ENCODE peak calls at places on chromosomes 13 and 19, in four cellular contexts. One of them, this sample, is unnamed.

GRCh38 chr19:51511353-51511752 is 9.8 kb upstream of the SIGLEC12 start:
- DNase-seq in heart left ventricle: no peak
- DNase-seq in Calu3: no peak
- DNase-seq in activated gamma-delta T cell: no peak
- DNase-seq in this sample: no peak

GRCh38 chr19:55340784-55341147 is 1.1 kb downstream of the KMT5C start:
- DNase-seq in Calu3: peak; percentile 32
- DNase-seq in activated gamma-delta T cell: no peak
- DNase-seq in heart left ventricle: no peak
- DNase-seq in this sample: peak; percentile 20

GRCh38 chr13:40271931-40272775 is 394.3 kb downstream of the FOXO1 start:
- DNase-seq in heart left ventricle: peak; percentile 77
- DNase-seq in activated gamma-delta T cell: no peak
- DNase-seq in Calu3: peak; percentile 32
- DNase-seq in this sample: peak; percentile 41

GRCh38 chr13:98549006-98549727 is 27.7 kb downstream of the STK24 start:
- DNase-seq in Calu3: no peak
- DNase-seq in activated gamma-delta T cell: no peak
- DNase-seq in heart left ventricle: no peak
- DNase-seq in this sample: no peak

GRCh38 chr13:110455941-110456340 is 105.6 kb downstream of the RAB20 start:
- DNase-seq in heart left ventricle: peak; percentile 82
- DNase-seq in Calu3: peak; percentile 53
- DNase-seq in activated gamma-delta T cell: no peak
- DNase-seq in this sample: peak; percentile 84

GRCh38 chr13:43516401-43516826 is 270.4 kb downstream of the ENOX1 start:
- DNase-seq in heart left ventricle: no peak
- DNase-seq in activated gamma-delta T cell: no peak
- DNase-seq in Calu3: no peak
- DNase-seq in this sample: peak; percentile 17

GRCh38 chr13:49859568-49859967 is 67.1 kb upstream of the KPNA3 start:
- DNase-seq in Calu3: peak; percentile 60
- DNase-seq in heart left ventricle: no peak
- DNase-seq in activated gamma-delta T cell: no peak
- DNase-seq in this sample: no peak

GRCh38 chr13:94195715-94196114 is 283.8 kb downstream of the DCT start:
- DNase-seq in heart left ventricle: no peak
- DNase-seq in activated gamma-delta T cell: no peak
- DNase-seq in Calu3: no peak
- DNase-seq in this sample: no peak

GRCh38 chr19:36423925-36424324 is 5.5 kb upstream of the ZFP82 start:
- DNase-seq in heart left ventricle: no peak
- DNase-seq in Calu3: no peak
- DNase-seq in activated gamma-delta T cell: no peak
- DNase-seq in this sample: no peak

GRCh38 chr19:35348909-35349611 is 1.4 kb downstream of the FFAR1 start:
- DNase-seq in activated gamma-delta T cell: no peak
- DNase-seq in Calu3: no peak
- DNase-seq in heart left ventricle: no peak
- DNase-seq in this sample: no peak

GRCh38 chr19:14979136-14979497 is 547 bp downstream of the SLC1A6 start:
- DNase-seq in heart left ventricle: no peak
- DNase-seq in activated gamma-delta T cell: no peak
- DNase-seq in Calu3: no peak
- DNase-seq in this sample: no peak

GRCh38 chr13:22061806-22062391 is 391.0 kb downstream of the FGF9 start:
- DNase-seq in heart left ventricle: no peak
- DNase-seq in Calu3: no peak
- DNase-seq in activated gamma-delta T cell: no peak
- DNase-seq in this sample: no peak

GRCh38 chr13:23699271-23699670 is 129.1 kb downstream of the TNFRSF19 start:
- DNase-seq in Calu3: no peak
- DNase-seq in heart left ventricle: no peak
- DNase-seq in activated gamma-delta T cell: no peak
- DNase-seq in this sample: no peak

GRCh38 chr19:30609656-30610270 is 237.6 kb downstream of the ZNF536 start:
- DNase-seq in activated gamma-delta T cell: no peak
- DNase-seq in heart left ventricle: no peak
- DNase-seq in Calu3: no peak
- DNase-seq in this sample: no peak

GRCh38 chr19:3646336-3647092 is 19.9 kb upstream of the CACTIN start:
- DNase-seq in heart left ventricle: no peak
- DNase-seq in Calu3: no peak
- DNase-seq in activated gamma-delta T cell: no peak
- DNase-seq in this sample: no peak

GRCh38 chr19:7533281-7533819 is 2.2 kb upstream of the PNPLA6 start:
- DNase-seq in activated gamma-delta T cell: no peak
- DNase-seq in heart left ventricle: peak; percentile 87
- DNase-seq in Calu3: no peak
- DNase-seq in this sample: peak; percentile 64

GRCh38 chr19:23263870-23264590 is 13.8 kb upstream of the ZNF724 start:
- DNase-seq in Calu3: no peak
- DNase-seq in heart left ventricle: no peak
- DNase-seq in activated gamma-delta T cell: no peak
- DNase-seq in this sample: no peak

GRCh38 chr13:112651750-112652511 is 37.9 kb upstream of the ATP11A start:
- DNase-seq in Calu3: no peak
- DNase-seq in activated gamma-delta T cell: no peak
- DNase-seq in heart left ventricle: no peak
- DNase-seq in this sample: no peak

GRCh38 chr19:7197169-7197759 is 97.0 kb downstream of the INSR start:
- DNase-seq in Calu3: peak; percentile 67
- DNase-seq in heart left ventricle: peak; percentile 94
- DNase-seq in activated gamma-delta T cell: peak; percentile 55
- DNase-seq in this sample: peak; percentile 94

GRCh38 chr13:52127783-52128702 is 830 bp downstream of the NEK5 start:
- DNase-seq in Calu3: peak; percentile 67
- DNase-seq in heart left ventricle: no peak
- DNase-seq in activated gamma-delta T cell: no peak
- DNase-seq in this sample: peak; percentile 72

GRCh38 chr19:1690570-1691307 is 38.3 kb upstream of the TCF3 start:
- DNase-seq in heart left ventricle: no peak
- DNase-seq in activated gamma-delta T cell: no peak
- DNase-seq in Calu3: peak; percentile 82
- DNase-seq in this sample: peak; percentile 35

GRCh38 chr13:33441015-33441414 is 155.5 kb upstream of the STARD13 start:
- DNase-seq in Calu3: peak; percentile 33
- DNase-seq in heart left ventricle: no peak
- DNase-seq in activated gamma-delta T cell: no peak
- DNase-seq in this sample: peak; percentile 63

GRCh38 chr13:65470781-65471180 is 1759.4 kb downstream of the PCDH9 start:
- DNase-seq in Calu3: no peak
- DNase-seq in heart left ventricle: no peak
- DNase-seq in activated gamma-delta T cell: no peak
- DNase-seq in this sample: no peak

GRCh38 chr13:91399189-91400093 is 1.0 kb downstream of the GPC5 start:
- DNase-seq in activated gamma-delta T cell: no peak
- DNase-seq in heart left ventricle: peak; percentile 25
- DNase-seq in Calu3: no peak
- DNase-seq in this sample: no peak

GRCh38 chr19:343941-344624 is 513 bp downstream of the MIER2 start:
- DNase-seq in activated gamma-delta T cell: peak; percentile 50
- DNase-seq in Calu3: peak; percentile 22
- DNase-seq in heart left ventricle: no peak
- DNase-seq in this sample: no peak

GRCh38 chr19:48982280-48982679 is 10.8 kb downstream of the GYS1 start:
- DNase-seq in Calu3: no peak
- DNase-seq in activated gamma-delta T cell: no peak
- DNase-seq in heart left ventricle: no peak
- DNase-seq in this sample: no peak

GRCh38 chr13:95276119-95276505 is 25.1 kb downstream of the ABCC4 start:
- DNase-seq in Calu3: no peak
- DNase-seq in activated gamma-delta T cell: no peak
- DNase-seq in heart left ventricle: no peak
- DNase-seq in this sample: no peak

GRCh38 chr13:105591308-105591707 is 944.2 kb downstream of the EFNB2 start:
- DNase-seq in heart left ventricle: no peak
- DNase-seq in Calu3: no peak
- DNase-seq in activated gamma-delta T cell: no peak
- DNase-seq in this sample: no peak

GRCh38 chr13:99431927-99432636 is 69.2 kb upstream of the TM9SF2 start:
- DNase-seq in heart left ventricle: no peak
- DNase-seq in activated gamma-delta T cell: peak; percentile 36
- DNase-seq in Calu3: no peak
- DNase-seq in this sample: no peak

GRCh38 chr19:16457195-16457953 is 14.4 kb downstream of the EPS15L1 start:
- DNase-seq in heart left ventricle: peak; percentile 65
- DNase-seq in Calu3: no peak
- DNase-seq in activated gamma-delta T cell: no peak
- DNase-seq in this sample: no peak

GRCh38 chr19:41479757-41480191 is 36.8 kb downstream of the ERICH4 start:
- DNase-seq in Calu3: no peak
- DNase-seq in heart left ventricle: peak; percentile 80
- DNase-seq in activated gamma-delta T cell: no peak
- DNase-seq in this sample: peak; percentile 76